ENCODE peak calls at places on chromosomes 13 and 19, in nine cellular contexts. One of them, this sample, is unnamed.

GRCh38 chr19:2166741-2167738 is 3.3 kb downstream of the DOT1L start:
- DNase-seq in activated CD8-positive, alpha-beta memory T cell treated with anti-CD3 and anti-CD28 coated beads for 1 hour: no peak
- DNase-seq in islet precursor cell: no peak
- DNase-seq in upper lobe of left lung: peak
- DNase-seq in omental fat pad: peak
- DNase-seq in mesenchymal stem cell: no peak
- DNase-seq in T-helper 9 cell: no peak
- DNase-seq in smooth muscle cell of the brain vasculature: no peak
- DNase-seq in thoracic aorta: peak
- DNase-seq in this sample: no peak

GRCh38 chr19:41355802-41356201 is 2.1 kb upstream of the TGFB1 start:
- DNase-seq in mesenchymal stem cell: no peak
- DNase-seq in T-helper 9 cell: no peak
- DNase-seq in upper lobe of left lung: no peak
- DNase-seq in islet precursor cell: no peak
- DNase-seq in thoracic aorta: no peak
- DNase-seq in omental fat pad: no peak
- DNase-seq in smooth muscle cell of the brain vasculature: no peak
- DNase-seq in activated CD8-positive, alpha-beta memory T cell treated with anti-CD3 and anti-CD28 coated beads for 1 hour: no peak
- DNase-seq in this sample: no peak

GRCh38 chr13:111904166-111904565 is 162.8 kb upstream of the SOX1 start:
- DNase-seq in upper lobe of left lung: no peak
- DNase-seq in smooth muscle cell of the brain vasculature: no peak
- DNase-seq in activated CD8-positive, alpha-beta memory T cell treated with anti-CD3 and anti-CD28 coated beads for 1 hour: no peak
- DNase-seq in mesenchymal stem cell: no peak
- DNase-seq in islet precursor cell: peak
- DNase-seq in omental fat pad: no peak
- DNase-seq in T-helper 9 cell: no peak
- DNase-seq in thoracic aorta: no peak
- DNase-seq in this sample: no peak

GRCh38 chr19:32817252-32817912 is 52.2 kb downstream of the SLC7A9 start:
- DNase-seq in islet precursor cell: no peak
- DNase-seq in mesenchymal stem cell: no peak
- DNase-seq in omental fat pad: no peak
- DNase-seq in T-helper 9 cell: no peak
- DNase-seq in smooth muscle cell of the brain vasculature: no peak
- DNase-seq in thoracic aorta: no peak
- DNase-seq in activated CD8-positive, alpha-beta memory T cell treated with anti-CD3 and anti-CD28 coated beads for 1 hour: no peak
- DNase-seq in upper lobe of left lung: no peak
- DNase-seq in this sample: no peak

GRCh38 chr13:77033717-77034302 is 6.9 kb upstream of the FBXL3 start:
- DNase-seq in upper lobe of left lung: no peak
- DNase-seq in mesenchymal stem cell: no peak
- DNase-seq in omental fat pad: no peak
- DNase-seq in T-helper 9 cell: no peak
- DNase-seq in islet precursor cell: no peak
- DNase-seq in smooth muscle cell of the brain vasculature: no peak
- DNase-seq in activated CD8-positive, alpha-beta memory T cell treated with anti-CD3 and anti-CD28 coated beads for 1 hour: no peak
- DNase-seq in thoracic aorta: no peak
- DNase-seq in this sample: no peak

GRCh38 chr13:90752070-90752469 is 595.4 kb upstream of the MIR17HG start:
- DNase-seq in smooth muscle cell of the brain vasculature: no peak
- DNase-seq in omental fat pad: no peak
- DNase-seq in T-helper 9 cell: no peak
- DNase-seq in upper lobe of left lung: no peak
- DNase-seq in islet precursor cell: no peak
- DNase-seq in activated CD8-positive, alpha-beta memory T cell treated with anti-CD3 and anti-CD28 coated beads for 1 hour: no peak
- DNase-seq in thoracic aorta: no peak
- DNase-seq in mesenchymal stem cell: no peak
- DNase-seq in this sample: no peak

GRCh38 chr13:47413112-47413511 is 516.3 kb upstream of the HTR2A start:
- DNase-seq in mesenchymal stem cell: no peak
- DNase-seq in omental fat pad: no peak
- DNase-seq in islet precursor cell: no peak
- DNase-seq in smooth muscle cell of the brain vasculature: no peak
- DNase-seq in thoracic aorta: no peak
- DNase-seq in T-helper 9 cell: no peak
- DNase-seq in upper lobe of left lung: no peak
- DNase-seq in activated CD8-positive, alpha-beta memory T cell treated with anti-CD3 and anti-CD28 coated beads for 1 hour: no peak
- DNase-seq in this sample: no peak

GRCh38 chr13:97435794-97436193 is 1.8 kb downstream of the RAP2A start:
- DNase-seq in thoracic aorta: no peak
- DNase-seq in smooth muscle cell of the brain vasculature: no peak
- DNase-seq in activated CD8-positive, alpha-beta memory T cell treated with anti-CD3 and anti-CD28 coated beads for 1 hour: no peak
- DNase-seq in T-helper 9 cell: no peak
- DNase-seq in mesenchymal stem cell: no peak
- DNase-seq in islet precursor cell: no peak
- DNase-seq in upper lobe of left lung: no peak
- DNase-seq in omental fat pad: no peak
- DNase-seq in this sample: peak

GRCh38 chr13:100987993-100988392 is 313.4 kb upstream of the TMTC4 start:
- DNase-seq in upper lobe of left lung: no peak
- DNase-seq in thoracic aorta: no peak
- DNase-seq in smooth muscle cell of the brain vasculature: no peak
- DNase-seq in activated CD8-positive, alpha-beta memory T cell treated with anti-CD3 and anti-CD28 coated beads for 1 hour: no peak
- DNase-seq in islet precursor cell: peak
- DNase-seq in T-helper 9 cell: no peak
- DNase-seq in mesenchymal stem cell: peak
- DNase-seq in omental fat pad: no peak
- DNase-seq in this sample: peak

GRCh38 chr13:27339299-27339698 is 68.7 kb downstream of the RASL11A start:
- DNase-seq in mesenchymal stem cell: peak
- DNase-seq in upper lobe of left lung: no peak
- DNase-seq in thoracic aorta: no peak
- DNase-seq in smooth muscle cell of the brain vasculature: no peak
- DNase-seq in omental fat pad: no peak
- DNase-seq in activated CD8-positive, alpha-beta memory T cell treated with anti-CD3 and anti-CD28 coated beads for 1 hour: no peak
- DNase-seq in T-helper 9 cell: no peak
- DNase-seq in islet precursor cell: peak
- DNase-seq in this sample: peak

GRCh38 chr19:49837425-49837824 is 13.5 kb upstream of the PTOV1 start:
- DNase-seq in activated CD8-positive, alpha-beta memory T cell treated with anti-CD3 and anti-CD28 coated beads for 1 hour: no peak
- DNase-seq in mesenchymal stem cell: no peak
- DNase-seq in T-helper 9 cell: no peak
- DNase-seq in upper lobe of left lung: no peak
- DNase-seq in islet precursor cell: no peak
- DNase-seq in omental fat pad: no peak
- DNase-seq in smooth muscle cell of the brain vasculature: no peak
- DNase-seq in thoracic aorta: no peak
- DNase-seq in this sample: no peak

GRCh38 chr19:58084596-58085347 is 13.3 kb downstream of the ZSCAN18 start:
- DNase-seq in smooth muscle cell of the brain vasculature: no peak
- DNase-seq in T-helper 9 cell: no peak
- DNase-seq in islet precursor cell: no peak
- DNase-seq in upper lobe of left lung: peak
- DNase-seq in omental fat pad: no peak
- DNase-seq in activated CD8-positive, alpha-beta memory T cell treated with anti-CD3 and anti-CD28 coated beads for 1 hour: no peak
- DNase-seq in mesenchymal stem cell: no peak
- DNase-seq in thoracic aorta: no peak
- DNase-seq in this sample: no peak

GRCh38 chr19:33098023-33098652 is 17.2 kb downstream of the GPATCH1 start:
- DNase-seq in upper lobe of left lung: no peak
- DNase-seq in mesenchymal stem cell: no peak
- DNase-seq in T-helper 9 cell: no peak
- DNase-seq in omental fat pad: no peak
- DNase-seq in thoracic aorta: no peak
- DNase-seq in activated CD8-positive, alpha-beta memory T cell treated with anti-CD3 and anti-CD28 coated beads for 1 hour: no peak
- DNase-seq in smooth muscle cell of the brain vasculature: no peak
- DNase-seq in islet precursor cell: no peak
- DNase-seq in this sample: no peak

GRCh38 chr13:30689752-30690151 is 45.6 kb upstream of the ALOX5AP start:
- DNase-seq in islet precursor cell: peak
- DNase-seq in upper lobe of left lung: no peak
- DNase-seq in omental fat pad: no peak
- DNase-seq in mesenchymal stem cell: no peak
- DNase-seq in thoracic aorta: no peak
- DNase-seq in activated CD8-positive, alpha-beta memory T cell treated with anti-CD3 and anti-CD28 coated beads for 1 hour: no peak
- DNase-seq in T-helper 9 cell: no peak
- DNase-seq in smooth muscle cell of the brain vasculature: no peak
- DNase-seq in this sample: no peak

GRCh38 chr13:58963321-58963720 is 1200.4 kb downstream of the DIAPH3 start:
- DNase-seq in thoracic aorta: no peak
- DNase-seq in upper lobe of left lung: no peak
- DNase-seq in activated CD8-positive, alpha-beta memory T cell treated with anti-CD3 and anti-CD28 coated beads for 1 hour: no peak
- DNase-seq in smooth muscle cell of the brain vasculature: no peak
- DNase-seq in mesenchymal stem cell: no peak
- DNase-seq in omental fat pad: no peak
- DNase-seq in T-helper 9 cell: no peak
- DNase-seq in islet precursor cell: no peak
- DNase-seq in this sample: no peak

GRCh38 chr13:25186187-25186586 is 14.1 kb upstream of the AMER2 start:
- DNase-seq in mesenchymal stem cell: no peak
- DNase-seq in omental fat pad: no peak
- DNase-seq in upper lobe of left lung: no peak
- DNase-seq in thoracic aorta: no peak
- DNase-seq in T-helper 9 cell: no peak
- DNase-seq in activated CD8-positive, alpha-beta memory T cell treated with anti-CD3 and anti-CD28 coated beads for 1 hour: no peak
- DNase-seq in islet precursor cell: peak
- DNase-seq in smooth muscle cell of the brain vasculature: no peak
- DNase-seq in this sample: no peak

GRCh38 chr19:36213793-36214387 is 575 bp downstream of the ZNF565 start:
- DNase-seq in upper lobe of left lung: no peak
- DNase-seq in omental fat pad: peak
- DNase-seq in T-helper 9 cell: peak
- DNase-seq in islet precursor cell: no peak
- DNase-seq in activated CD8-positive, alpha-beta memory T cell treated with anti-CD3 and anti-CD28 coated beads for 1 hour: no peak
- DNase-seq in smooth muscle cell of the brain vasculature: no peak
- DNase-seq in thoracic aorta: peak
- DNase-seq in mesenchymal stem cell: no peak
- DNase-seq in this sample: no peak

GRCh38 chr13:30679483-30680330 is 55.6 kb upstream of the ALOX5AP start:
- DNase-seq in upper lobe of left lung: no peak
- DNase-seq in mesenchymal stem cell: peak
- DNase-seq in thoracic aorta: no peak
- DNase-seq in activated CD8-positive, alpha-beta memory T cell treated with anti-CD3 and anti-CD28 coated beads for 1 hour: no peak
- DNase-seq in T-helper 9 cell: no peak
- DNase-seq in omental fat pad: no peak
- DNase-seq in islet precursor cell: peak
- DNase-seq in smooth muscle cell of the brain vasculature: no peak
- DNase-seq in this sample: peak

GRCh38 chr19:47899335-47899734 is 13.2 kb upstream of the SULT2A1 start:
- DNase-seq in thoracic aorta: no peak
- DNase-seq in mesenchymal stem cell: no peak
- DNase-seq in upper lobe of left lung: no peak
- DNase-seq in islet precursor cell: no peak
- DNase-seq in omental fat pad: no peak
- DNase-seq in activated CD8-positive, alpha-beta memory T cell treated with anti-CD3 and anti-CD28 coated beads for 1 hour: no peak
- DNase-seq in smooth muscle cell of the brain vasculature: no peak
- DNase-seq in T-helper 9 cell: no peak
- DNase-seq in this sample: no peak

GRCh38 chr19:19774354-19775033 is 41.6 kb upstream of the ZNF14 start:
- DNase-seq in T-helper 9 cell: no peak
- DNase-seq in activated CD8-positive, alpha-beta memory T cell treated with anti-CD3 and anti-CD28 coated beads for 1 hour: no peak
- DNase-seq in smooth muscle cell of the brain vasculature: no peak
- DNase-seq in islet precursor cell: no peak
- DNase-seq in upper lobe of left lung: no peak
- DNase-seq in mesenchymal stem cell: peak
- DNase-seq in thoracic aorta: no peak
- DNase-seq in omental fat pad: no peak
- DNase-seq in this sample: no peak

GRCh38 chr13:37074703-37075102 is 15.2 kb upstream of the SUPT20H start:
- DNase-seq in T-helper 9 cell: no peak
- DNase-seq in thoracic aorta: no peak
- DNase-seq in activated CD8-positive, alpha-beta memory T cell treated with anti-CD3 and anti-CD28 coated beads for 1 hour: no peak
- DNase-seq in islet precursor cell: no peak
- DNase-seq in mesenchymal stem cell: peak
- DNase-seq in omental fat pad: no peak
- DNase-seq in upper lobe of left lung: no peak
- DNase-seq in smooth muscle cell of the brain vasculature: peak
- DNase-seq in this sample: peak

GRCh38 chr19:18420931-18421330 is 1.7 kb downstream of the SSBP4 start:
- DNase-seq in mesenchymal stem cell: no peak
- DNase-seq in smooth muscle cell of the brain vasculature: no peak
- DNase-seq in islet precursor cell: no peak
- DNase-seq in activated CD8-positive, alpha-beta memory T cell treated with anti-CD3 and anti-CD28 coated beads for 1 hour: no peak
- DNase-seq in T-helper 9 cell: no peak
- DNase-seq in thoracic aorta: no peak
- DNase-seq in omental fat pad: no peak
- DNase-seq in upper lobe of left lung: no peak
- DNase-seq in this sample: no peak

GRCh38 chr19:5360003-5360820 is 19.6 kb upstream of the PTPRS start:
- DNase-seq in smooth muscle cell of the brain vasculature: no peak
- DNase-seq in T-helper 9 cell: no peak
- DNase-seq in islet precursor cell: no peak
- DNase-seq in omental fat pad: no peak
- DNase-seq in activated CD8-positive, alpha-beta memory T cell treated with anti-CD3 and anti-CD28 coated beads for 1 hour: no peak
- DNase-seq in upper lobe of left lung: no peak
- DNase-seq in thoracic aorta: no peak
- DNase-seq in mesenchymal stem cell: no peak
- DNase-seq in this sample: peak

GRCh38 chr13:48590141-48590863 is 57.4 kb upstream of the RCBTB2 start:
- DNase-seq in thoracic aorta: no peak
- DNase-seq in mesenchymal stem cell: no peak
- DNase-seq in smooth muscle cell of the brain vasculature: no peak
- DNase-seq in upper lobe of left lung: no peak
- DNase-seq in omental fat pad: no peak
- DNase-seq in activated CD8-positive, alpha-beta memory T cell treated with anti-CD3 and anti-CD28 coated beads for 1 hour: no peak
- DNase-seq in T-helper 9 cell: no peak
- DNase-seq in islet precursor cell: no peak
- DNase-seq in this sample: peak

GRCh38 chr19:3914199-3914598 is 18.7 kb upstream of the NMRK2 start:
- DNase-seq in omental fat pad: no peak
- DNase-seq in upper lobe of left lung: no peak
- DNase-seq in islet precursor cell: no peak
- DNase-seq in mesenchymal stem cell: no peak
- DNase-seq in activated CD8-positive, alpha-beta memory T cell treated with anti-CD3 and anti-CD28 coated beads for 1 hour: no peak
- DNase-seq in thoracic aorta: no peak
- DNase-seq in T-helper 9 cell: no peak
- DNase-seq in smooth muscle cell of the brain vasculature: no peak
- DNase-seq in this sample: no peak

GRCh38 chr19:15672580-15673175 is at the start of gene CYP4F12:
- DNase-seq in omental fat pad: peak
- DNase-seq in thoracic aorta: no peak
- DNase-seq in smooth muscle cell of the brain vasculature: no peak
- DNase-seq in islet precursor cell: no peak
- DNase-seq in activated CD8-positive, alpha-beta memory T cell treated with anti-CD3 and anti-CD28 coated beads for 1 hour: peak
- DNase-seq in T-helper 9 cell: no peak
- DNase-seq in mesenchymal stem cell: no peak
- DNase-seq in upper lobe of left lung: peak
- DNase-seq in this sample: no peak

GRCh38 chr13:114077938-114078335 is 54.5 kb downstream of the RASA3 start:
- DNase-seq in smooth muscle cell of the brain vasculature: no peak
- DNase-seq in omental fat pad: peak
- DNase-seq in T-helper 9 cell: no peak
- DNase-seq in activated CD8-positive, alpha-beta memory T cell treated with anti-CD3 and anti-CD28 coated beads for 1 hour: no peak
- DNase-seq in mesenchymal stem cell: peak
- DNase-seq in thoracic aorta: no peak
- DNase-seq in upper lobe of left lung: no peak
- DNase-seq in islet precursor cell: no peak
- DNase-seq in this sample: no peak

GRCh38 chr19:17997969-17998826 is 9.8 kb upstream of the ARRDC2 start:
- DNase-seq in islet precursor cell: peak
- DNase-seq in smooth muscle cell of the brain vasculature: no peak
- DNase-seq in thoracic aorta: no peak
- DNase-seq in omental fat pad: no peak
- DNase-seq in activated CD8-positive, alpha-beta memory T cell treated with anti-CD3 and anti-CD28 coated beads for 1 hour: no peak
- DNase-seq in mesenchymal stem cell: peak
- DNase-seq in T-helper 9 cell: no peak
- DNase-seq in upper lobe of left lung: peak
- DNase-seq in this sample: no peak

This sample was measured in NCI-H524.